ENCODE peak calls at places on chromosomes 11 and 22, in six cellular contexts. Z is Karpas-422, O is IMR-90, Q is neuronal stem cell, D is fibroblast of lung, M is PC-3. X is an unnamed sample.

GRCh38 chr11:66277475-66278391 is at the start of gene CNIH2:
- DNase-seq in Z (peak; percentile 80), O (no peak), Q (no peak), D (no peak), M (peak; percentile 50), X (no peak)

GRCh38 chr22:25900880-25901279 is 158.9 kb downstream of the MYO18B start:
- DNase-seq in Z (peak; percentile 72), O (no peak), Q (no peak), D (no peak), M (no peak), X (no peak)

GRCh38 chr11:45527898-45528297 is 137.5 kb downstream of the CHST1 start:
- DNase-seq in Z (no peak), O (no peak), Q (no peak), D (no peak), M (no peak), X (no peak)

GRCh38 chr11:22512457-22512856 is 113.2 kb downstream of the FANCF start:
- DNase-seq in Z (no peak), O (no peak), Q (no peak), D (peak; percentile 53), M (no peak), X (no peak)

GRCh38 chr11:117180020-117180419 is 1.5 kb downstream of the SIDT2 start:
- DNase-seq in Z (peak; percentile 34), O (no peak), Q (no peak), D (peak; percentile 24), M (no peak), X (no peak)

GRCh38 chr11:37402663-37403062 is 804.6 kb upstream of the RAG2 start:
- DNase-seq in Z (no peak), O (no peak), Q (no peak), D (no peak), M (peak; percentile 81), X (no peak)

GRCh38 chr11:1081601-1082311 is 7.1 kb downstream of the MUC2 start:
- DNase-seq in Z (no peak), O (no peak), Q (no peak), D (no peak), M (no peak), X (no peak)

GRCh38 chr11:62544521-62545436 is 1.8 kb downstream of the AHNAK start:
- DNase-seq in Z (no peak), O (no peak), Q (no peak), D (peak; percentile 15), M (peak; percentile 50), X (peak; percentile 31)

GRCh38 chr11:92576315-92576714 is 351.7 kb downstream of the FAT3 start:
- DNase-seq in Z (no peak), O (no peak), Q (no peak), D (no peak), M (no peak), X (no peak)

GRCh38 chr11:79262221-79262620 is 178.6 kb downstream of the TENM4 start:
- DNase-seq in Z (no peak), O (peak; percentile 28), Q (no peak), D (no peak), M (no peak), X (no peak)

GRCh38 chr11:118911880-118912741 is 13.6 kb downstream of the BCL9L start:
- DNase-seq in Z (no peak), O (peak; percentile 93), Q (no peak), D (peak; percentile 95), M (peak; percentile 99), X (peak; percentile 96)

GRCh38 chr22:20523118-20523983 is 15.9 kb downstream of the MED15 start:
- DNase-seq in Z (no peak), O (peak; percentile 59), Q (no peak), D (peak; percentile 74), M (no peak), X (no peak)

GRCh38 chr22:17537155-17537554 is 26.1 kb upstream of the SLC25A18 start:
- DNase-seq in Z (no peak), O (no peak), Q (no peak), D (no peak), M (no peak), X (no peak)

GRCh38 chr11:106309070-106309684 is 231.7 kb downstream of the AASDHPPT start:
- DNase-seq in Z (no peak), O (no peak), Q (no peak), D (peak; percentile 20), M (no peak), X (no peak)

GRCh38 chr11:110793556-110793955 is 81.3 kb upstream of the ARHGAP20 start:
- DNase-seq in Z (no peak), O (no peak), Q (peak; percentile 11), D (peak; percentile 60), M (no peak), X (peak; percentile 13)

GRCh38 chr11:118051611-118052461 is 25.0 kb upstream of the TMPRSS4 start:
- DNase-seq in Z (no peak), O (no peak), Q (no peak), D (no peak), M (no peak), X (no peak)

GRCh38 chr11:61826930-61827572 is 1.0 kb upstream of the FADS2 start:
- DNase-seq in Z (peak; percentile 79), O (no peak), Q (no peak), D (no peak), M (no peak), X (no peak)

GRCh38 chr22:32080904-32081303 is 37.8 kb downstream of the SLC5A1 start:
- DNase-seq in Z (peak; percentile 80), O (peak; percentile 47), Q (peak; percentile 12), D (peak; percentile 44), M (peak; percentile 60), X (peak; percentile 20)

GRCh38 chr11:87819141-87819540 is 356.1 kb downstream of the RAB38 start:
- DNase-seq in Z (no peak), O (no peak), Q (no peak), D (peak; percentile 61), M (no peak), X (no peak)

GRCh38 chr11:35247428-35247827 is 108.5 kb downstream of the CD44 start:
- DNase-seq in Z (no peak), O (no peak), Q (no peak), D (no peak), M (no peak), X (no peak)

GRCh38 chr11:120536797-120537169 is 25.2 kb downstream of the GRIK4 start:
- DNase-seq in Z (no peak), O (no peak), Q (no peak), D (no peak), M (no peak), X (no peak)

GRCh38 chr11:34358666-34359547 is 1.1 kb upstream of the ABTB2 start:
- DNase-seq in Z (peak; percentile 90), O (peak; percentile 73), Q (peak; percentile 79), D (peak; percentile 63), M (peak; percentile 83), X (peak; percentile 73)

GRCh38 chr11:108902027-108902469 is 237.2 kb downstream of the DDX10 start:
- DNase-seq in Z (no peak), O (no peak), Q (no peak), D (no peak), M (no peak), X (no peak)

GRCh38 chr11:60158666-60159065 is 24.2 kb downstream of the MS4A6A start:
- DNase-seq in Z (no peak), O (no peak), Q (no peak), D (no peak), M (peak; percentile 93), X (no peak)

DNA sequence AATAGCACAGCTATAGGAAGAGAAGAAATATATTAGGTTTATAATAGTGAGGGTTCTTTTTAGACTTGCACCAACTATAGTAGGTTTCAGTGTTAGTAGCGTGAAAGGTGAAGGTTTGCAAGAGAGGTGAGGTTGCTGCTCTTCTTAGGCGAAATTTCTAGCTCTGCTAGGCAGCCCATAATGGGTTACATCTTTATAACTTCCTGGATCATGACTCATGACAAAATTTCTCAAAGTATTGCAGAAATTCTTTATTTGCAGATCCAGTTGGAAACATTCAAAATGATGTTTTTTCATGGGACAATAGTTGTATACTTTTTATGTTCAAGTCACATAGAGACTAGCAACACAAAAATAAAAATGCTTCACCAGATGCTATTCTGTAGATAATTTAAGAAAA is 260.0 kb downstream of the SOX6 start:
- DNase-seq in Z (no peak), O (peak; percentile 45), Q (no peak), D (peak; percentile 50), M (no peak), X (no peak)
- H2AFZ ChIP-seq in Z (no peak overlapping the region), O (no peak overlapping the region), Q (no peak overlapping the region), D (no peak overlapping the region), M (no peak overlapping the region), X (no peak overlapping the region)

DNA sequence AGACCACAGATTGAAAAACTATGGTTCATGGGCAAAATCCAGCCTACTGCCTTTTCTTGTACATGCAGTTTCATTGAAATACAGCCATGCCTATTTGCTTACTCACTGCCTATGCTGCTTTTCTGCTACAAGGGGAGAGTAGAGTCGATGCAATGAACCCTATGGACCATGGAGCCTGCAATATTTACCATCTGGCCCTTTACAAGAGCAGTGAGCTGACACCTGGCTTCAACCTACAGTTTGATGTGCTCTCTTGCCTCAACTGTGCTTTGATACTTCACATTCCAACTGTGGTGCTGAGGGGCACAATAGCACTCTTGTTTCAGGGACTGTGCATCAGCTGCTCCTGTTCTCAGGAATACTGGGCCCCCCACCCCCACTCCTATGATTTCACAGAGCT is 239.5 kb upstream of the SORL1-AS1 start:
- DNase-seq in Z (no peak), O (peak; percentile 20), Q (no peak), D (peak; percentile 47), M (no peak), X (no peak)
- H2AFZ ChIP-seq in Z (no peak overlapping the region), O (no peak overlapping the region), Q (no peak overlapping the region), D (no peak overlapping the region), M (no peak overlapping the region), X (no peak overlapping the region)

DNA sequence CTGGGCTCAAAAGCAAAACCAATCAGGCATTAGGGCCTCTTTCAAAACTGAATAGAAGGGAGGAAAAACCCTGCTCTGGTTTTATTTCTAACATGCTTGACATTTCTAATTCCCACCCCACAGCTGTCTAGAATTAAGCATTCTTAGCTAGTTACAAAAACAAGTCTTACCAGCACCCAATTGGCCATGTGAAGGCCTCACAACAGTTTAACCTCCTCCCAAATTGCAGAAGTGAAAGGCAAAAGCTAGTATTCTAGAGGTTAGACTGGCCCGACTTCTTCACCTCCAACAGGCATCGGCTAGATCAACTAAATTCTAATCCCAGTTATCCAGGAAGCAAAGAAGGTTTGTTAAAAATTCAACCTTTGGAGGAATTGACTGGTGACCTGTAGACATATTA is 6.5 kb downstream of the SF1 start:
- DNase-seq in Z (no peak), O (no peak), Q (no peak), D (no peak), M (no peak), X (no peak)
- H2AFZ ChIP-seq in Z (no peak overlapping the region), O (no peak overlapping the region), Q (no peak overlapping the region), D (no peak overlapping the region), M (no peak overlapping the region), X (no peak overlapping the region)

DNA sequence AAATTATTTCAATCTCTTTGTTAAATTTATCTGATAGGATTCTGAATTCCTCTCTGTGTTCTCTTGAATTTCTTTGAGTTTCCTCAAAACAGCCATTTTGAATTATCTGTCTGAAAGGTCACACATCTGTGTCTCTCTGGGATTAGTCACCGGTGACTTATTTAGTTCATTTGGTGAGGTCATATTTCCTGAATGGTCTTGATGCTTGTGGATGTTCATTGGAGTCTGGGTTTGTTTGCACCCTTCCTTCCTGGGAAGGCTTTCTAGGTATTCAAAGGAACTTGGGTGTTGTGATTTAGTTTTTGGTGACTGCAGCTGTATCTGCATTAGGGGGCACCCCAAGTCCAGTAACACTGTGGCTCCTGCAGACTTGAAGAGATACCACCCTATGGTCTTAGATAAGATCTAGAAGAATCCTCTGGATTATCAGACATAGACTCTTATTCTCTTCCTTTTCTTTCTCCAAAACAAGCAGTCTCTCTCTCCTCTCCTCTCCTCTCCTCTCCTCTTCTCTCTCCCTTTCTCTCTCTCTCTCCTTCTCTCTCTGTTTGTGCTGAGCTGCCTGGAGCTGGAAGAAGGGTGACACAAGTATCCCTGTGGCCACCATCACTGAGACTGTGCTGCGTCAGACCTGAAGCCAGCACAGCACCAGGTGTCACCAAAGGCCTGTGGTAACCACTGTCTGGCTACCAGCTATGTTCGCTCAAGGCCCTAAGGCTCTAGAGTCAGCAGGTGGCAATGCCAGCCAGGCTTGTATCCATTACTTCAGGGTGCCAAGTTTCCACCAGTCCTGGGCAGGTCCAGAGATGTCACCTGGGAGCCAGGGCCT is 3.3 kb upstream of the HEPN1 start:
- DNase-seq in Z (no peak), O (peak; percentile 80), Q (no peak), D (peak; percentile 42), M (no peak), X (no peak)
- H2AFZ ChIP-seq in Z (no peak overlapping the region), O (peak overlapping the region; percentile 74), Q (no peak overlapping the region), D (no peak overlapping the region), M (no peak overlapping the region), X (no peak overlapping the region)

X was measured in PC-9.